ENCODE peak calls at places on chromosomes 16 and 17, in seven cellular contexts. P is adrenal gland, K is body of pancreas, U is IMR-90, X is A549, L is uterus, R is NB4. C is an unnamed sample.

GRCh38 chr17:51119415-51120356 is 982 bp downstream of the SPAG9 start:
- DNase-seq in P (peak), K (peak), U (peak), X (peak), L (peak), R (peak), C (peak)

GRCh38 chr16:68790130-68790761 is 53.1 kb upstream of the TANGO6 start:
- DNase-seq in P (no peak), K (peak), U (peak), X (peak), L (peak), R (peak), C (no peak)

GRCh38 chr17:78346605-78347250 is 13.1 kb downstream of the SOCS3 start:
- DNase-seq in P (no peak), K (no peak), U (peak), X (no peak), L (no peak), R (no peak), C (no peak)

GRCh38 chr17:6603746-6604325 is 36.7 kb downstream of the KIAA0753 start:
- DNase-seq in P (peak), K (peak), U (peak), X (peak), L (no peak), R (no peak), C (no peak)

GRCh38 chr17:79478051-79478461 is 132.8 kb downstream of the RBFOX3 start:
- DNase-seq in P (no peak), K (no peak), U (no peak), X (no peak), L (peak), R (no peak), C (no peak)

GRCh38 chr17:75240394-75241142 is 20.8 kb downstream of the GGA3 start:
- DNase-seq in P (peak), K (peak), U (peak), X (peak), L (no peak), R (peak), C (no peak)

GRCh38 chr17:66255527-66255971 is 26.3 kb upstream of the APOH start:
- DNase-seq in P (no peak), K (no peak), U (no peak), X (no peak), L (no peak), R (no peak), C (no peak)

GRCh38 chr17:47230864-47231263 is 21.7 kb downstream of the MYL4 start:
- DNase-seq in P (no peak), K (no peak), U (no peak), X (no peak), L (no peak), R (no peak), C (no peak)

GRCh38 chr17:36945959-36946725 is 2.6 kb upstream of the AATF start:
- DNase-seq in P (no peak), K (no peak), U (no peak), X (no peak), L (no peak), R (no peak), C (peak)

GRCh38 chr17:19306160-19307111 is 56.1 kb downstream of the B9D1 start:
- DNase-seq in P (no peak), K (no peak), U (no peak), X (no peak), L (no peak), R (peak), C (no peak)

GRCh38 chr17:36978810-36979584 is 30.2 kb downstream of the AATF start:
- DNase-seq in P (no peak), K (no peak), U (no peak), X (no peak), L (no peak), R (no peak), C (no peak)

GRCh38 chr17:79954281-79955166 is 81.1 kb downstream of the TBC1D16 start:
- DNase-seq in P (peak), K (peak), U (no peak), X (no peak), L (no peak), R (no peak), C (no peak)

GRCh38 chr17:19670906-19671305 is 22.4 kb downstream of the ALDH3A2 start:
- DNase-seq in P (no peak), K (no peak), U (no peak), X (no peak), L (no peak), R (no peak), C (peak)

GRCh38 chr17:40366076-40366860 is 1.7 kb upstream of the GJD3 start:
- DNase-seq in P (no peak), K (no peak), U (no peak), X (no peak), L (no peak), R (no peak), C (no peak)

GRCh38 chr16:12655530-12655929 is 148.2 kb downstream of the CPPED1 start:
- DNase-seq in P (no peak), K (no peak), U (no peak), X (no peak), L (no peak), R (no peak), C (no peak)

GRCh38 chr17:79483122-79483521 is 127.7 kb downstream of the RBFOX3 start:
- DNase-seq in P (no peak), K (no peak), U (no peak), X (no peak), L (no peak), R (no peak), C (no peak)

GRCh38 chr17:42387221-42387657 is 1.0 kb downstream of the STAT3 start:
- DNase-seq in P (no peak), K (peak), U (peak), X (no peak), L (peak), R (peak), C (no peak)

GRCh38 chr16:77662241-77662640 is 60.1 kb upstream of the NUDT7 start:
- DNase-seq in P (no peak), K (no peak), U (no peak), X (no peak), L (no peak), R (peak), C (no peak)

GRCh38 chr17:50270430-50271172 is 3.7 kb upstream of the TMEM92 start:
- DNase-seq in P (peak), K (no peak), U (peak), X (no peak), L (peak), R (no peak), C (no peak)

GRCh38 chr16:87086156-87086555 is 231.0 kb downstream of the C16orf95 start:
- DNase-seq in P (no peak), K (no peak), U (peak), X (no peak), L (no peak), R (no peak), C (no peak)

GRCh38 chr17:78817123-78817522 is 23.5 kb downstream of the USP36 start:
- DNase-seq in P (no peak), K (no peak), U (no peak), X (no peak), L (no peak), R (no peak), C (no peak)

GRCh38 chr17:39704821-39705551 is 5.1 kb downstream of the ERBB2 start:
- DNase-seq in P (no peak), K (peak), U (peak), X (peak), L (no peak), R (no peak), C (no peak)

GRCh38 chr17:35726609-35727460 is 4.6 kb upstream of the RASL10B start:
- DNase-seq in P (peak), K (peak), U (peak), X (no peak), L (peak), R (peak), C (no peak)

GRCh38 chr17:42221886-42222745 is 27.8 kb upstream of the GHDC start:
- DNase-seq in P (peak), K (peak), U (peak), X (peak), L (no peak), R (peak), C (peak)

GRCh38 chr16:88526008-88526905 is 43.9 kb upstream of the ZC3H18 start:
- DNase-seq in P (no peak), K (no peak), U (no peak), X (no peak), L (no peak), R (peak), C (no peak)

GRCh38 chr17:35666070-35666469 is 65.4 kb upstream of the RASL10B start:
- DNase-seq in P (no peak), K (no peak), U (peak), X (no peak), L (no peak), R (no peak), C (no peak)

GRCh38 chr16:56196381-56196780 is 5.1 kb downstream of the GNAO1 start:
- DNase-seq in P (no peak), K (no peak), U (no peak), X (no peak), L (no peak), R (no peak), C (no peak)

GRCh38 chr17:78408476-78409020 is 30.1 kb downstream of the PGS1 start:
- DNase-seq in P (no peak), K (no peak), U (no peak), X (no peak), L (no peak), R (no peak), C (no peak)

GRCh38 chr17:61303334-61304096 is 96.1 kb upstream of the TBX2 start:
- DNase-seq in P (no peak), K (no peak), U (peak), X (no peak), L (no peak), R (no peak), C (no peak)

GRCh38 chr16:15874745-15875314 is 13.6 kb downstream of the CEP20 start:
- DNase-seq in P (peak), K (peak), U (peak), X (peak), L (peak), R (peak), C (peak)

GRCh38 chr17:57962441-57963148 is 7.4 kb upstream of the CUEDC1 start:
- DNase-seq in P (peak), K (no peak), U (no peak), X (no peak), L (no peak), R (no peak), C (no peak)

GRCh38 chr17:58181796-58182195 is 10.7 kb upstream of the EPX start:
- DNase-seq in P (no peak), K (no peak), U (no peak), X (no peak), L (no peak), R (no peak), C (no peak)

GRCh38 chr17:49170216-49170615 is 37.6 kb downstream of the B4GALNT2 start:
- DNase-seq in P (no peak), K (no peak), U (no peak), X (no peak), L (no peak), R (no peak), C (no peak)

GRCh38 chr16:30456302-30456701 is 10.6 kb upstream of the SEPHS2 start:
- DNase-seq in P (no peak), K (no peak), U (no peak), X (no peak), L (no peak), R (no peak), C (no peak)

GRCh38 chr17:43576563-43577229 is 30.6 kb upstream of the ETV4 start:
- DNase-seq in P (peak), K (peak), U (peak), X (peak), L (peak), R (peak), C (peak)

GRCh38 chr16:68365167-68365817 is 54.5 kb downstream of the PRMT7 start:
- DNase-seq in P (no peak), K (no peak), U (no peak), X (no peak), L (no peak), R (peak), C (no peak)

GRCh38 chr16:84478172-84478948 is 26.1 kb downstream of the MEAK7 start:
- DNase-seq in P (peak), K (no peak), U (peak), X (no peak), L (no peak), R (peak), C (no peak)

GRCh38 chr16:26976913-26977312 is 89.8 kb upstream of the C16orf82 start:
- DNase-seq in P (no peak), K (no peak), U (no peak), X (no peak), L (no peak), R (no peak), C (no peak)

DNA sequence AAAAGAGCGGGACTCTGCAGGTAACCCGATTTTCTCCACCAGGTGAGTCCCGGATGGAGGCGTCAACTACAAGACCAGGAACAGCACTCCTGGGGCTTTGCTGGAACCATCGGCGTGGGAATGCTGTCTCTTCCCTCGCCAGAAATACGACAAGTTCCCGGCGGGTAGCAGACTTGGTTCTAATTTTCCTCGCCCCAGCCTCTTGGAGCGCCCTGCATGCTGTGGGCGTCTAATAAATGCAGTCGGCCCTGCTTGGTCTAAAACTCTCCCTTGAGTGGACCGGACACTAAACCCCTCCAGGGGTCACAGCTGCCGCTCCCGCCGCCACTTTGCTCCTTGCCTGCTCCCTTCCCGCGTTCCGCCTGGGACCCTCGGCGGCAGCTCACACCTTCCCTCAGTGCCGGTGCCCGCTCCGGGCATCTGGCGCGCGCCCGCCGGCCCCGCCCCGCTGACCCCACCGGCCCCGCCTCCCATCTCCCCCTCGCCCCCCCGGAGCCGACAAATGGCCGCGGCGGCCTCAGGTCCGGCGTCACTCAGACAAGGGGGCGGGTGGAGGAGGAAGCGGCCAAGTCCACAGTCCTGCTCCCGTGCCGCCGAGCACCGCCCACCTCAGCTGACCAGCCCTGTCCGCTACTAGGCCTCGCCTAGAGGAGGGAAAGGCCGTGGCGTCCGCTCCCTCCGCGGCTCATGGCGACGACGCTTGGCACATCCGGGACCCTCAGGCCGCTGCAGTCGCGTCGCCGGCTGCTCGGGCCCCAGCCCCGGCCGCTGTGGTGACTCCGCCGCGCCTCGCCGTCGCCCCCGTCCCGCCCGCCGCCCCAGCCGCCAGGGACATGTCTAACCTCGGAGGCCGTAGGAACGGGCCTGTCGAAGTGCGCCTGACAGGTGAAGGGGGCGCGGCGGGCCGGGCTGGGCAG is 65.8 kb downstream of the KPNA2 start:
- DNase-seq in P (peak), K (peak), U (peak), X (peak), L (peak), R (peak), C (peak)
- TF ChIP-seq POLR2A in P (peak), K (peak), U (peak), X (peak), L (peak), R (peak), C (peak)

GRCh38 chr16:79598341-79599181 is 2.0 kb downstream of the MAF start:
- DNase-seq in P (peak), K (peak), U (no peak), X (peak), L (peak), R (peak), C (peak)
- TF ChIP-seq CTCF in P (peak), K (no peak), U (no peak), X (no peak), L (no peak), R (no peak), C (no peak)

DNA sequence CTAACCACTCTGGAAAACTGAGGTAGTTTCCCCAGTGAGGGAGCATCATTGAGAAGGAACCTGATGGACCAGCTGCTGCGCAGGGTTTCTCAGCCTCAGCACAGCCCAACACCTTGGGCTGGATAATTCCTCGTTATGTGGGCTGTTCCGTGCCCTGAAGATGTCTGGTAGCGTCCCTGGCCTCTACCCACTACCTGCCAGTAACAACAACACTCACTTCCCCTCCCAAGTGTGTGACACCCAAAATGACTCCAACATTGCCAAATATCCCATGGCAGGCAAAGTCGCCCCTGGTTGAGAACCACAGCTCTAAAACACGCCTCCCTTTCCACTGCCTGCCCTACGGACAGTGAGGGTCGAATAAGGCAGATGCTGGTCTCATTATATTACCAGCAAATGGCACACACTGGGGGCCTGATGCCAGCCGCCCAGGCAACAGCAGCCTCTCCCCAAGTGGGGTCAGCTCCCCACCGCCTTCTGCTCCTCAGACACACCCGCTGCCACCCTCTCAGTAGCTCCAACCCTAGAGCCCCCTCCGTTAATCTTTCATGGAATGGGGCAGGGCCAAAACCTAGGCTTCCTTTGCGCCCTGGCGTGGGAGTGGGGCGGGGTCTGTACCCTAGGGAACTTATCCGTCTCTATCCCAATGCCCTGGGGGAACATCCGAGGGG is 1.0 kb downstream of the RHBDF2 start:
- DNase-seq in P (no peak), K (no peak), U (no peak), X (no peak), L (no peak), R (peak), C (no peak)
- H3K4me3 ChIP-seq in P (peak), K (peak), U (peak), X (peak), L (peak), R (peak), C (peak)

DNA sequence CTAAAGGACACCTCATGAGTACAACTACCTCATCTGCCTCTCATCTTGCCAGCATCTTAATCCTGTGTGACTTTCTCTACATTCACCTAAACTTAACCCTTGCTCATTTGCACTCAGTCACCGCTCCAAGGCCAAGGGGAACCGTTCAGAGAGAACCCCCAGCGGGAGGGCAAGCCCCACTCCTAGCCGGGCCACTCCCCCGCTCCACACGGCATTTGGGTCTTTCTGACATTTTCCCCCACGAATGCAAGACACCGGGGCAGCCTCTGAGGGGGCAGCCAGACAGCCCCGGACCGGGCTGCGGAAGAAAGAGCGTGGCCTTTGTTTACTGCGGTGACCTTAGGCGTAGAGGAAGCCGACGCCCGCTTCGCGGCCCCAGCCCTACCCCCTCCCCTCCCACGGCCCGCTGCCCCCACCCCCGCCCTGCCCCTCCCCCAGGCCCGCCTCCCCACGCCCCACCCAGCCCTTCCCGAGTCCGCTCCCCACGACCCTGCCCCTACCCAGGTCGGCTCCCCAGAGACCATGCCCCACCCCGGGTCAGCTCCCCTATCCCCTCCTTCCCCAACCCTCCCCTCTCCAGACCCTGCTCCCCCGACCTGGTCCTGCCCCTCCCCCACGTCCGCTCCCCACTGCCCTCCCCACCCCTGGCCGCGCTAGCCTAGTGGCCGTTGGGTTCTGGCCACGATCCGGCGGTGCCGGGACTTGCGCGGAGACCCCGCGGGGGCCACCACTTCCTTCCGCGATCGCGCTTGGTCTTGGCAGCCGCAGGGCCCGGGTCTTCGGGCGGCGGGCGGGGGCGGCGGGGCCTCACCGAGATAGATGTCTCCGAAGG is 789 bp downstream of the CSNK1D start:
- DNase-seq in P (peak), K (peak), U (no peak), X (no peak), L (peak), R (peak), C (peak)
- TF ChIP-seq POLR2A in P (no peak), K (no peak), U (no peak), X (no peak), L (no peak), R (no peak), C (no peak)

DNA sequence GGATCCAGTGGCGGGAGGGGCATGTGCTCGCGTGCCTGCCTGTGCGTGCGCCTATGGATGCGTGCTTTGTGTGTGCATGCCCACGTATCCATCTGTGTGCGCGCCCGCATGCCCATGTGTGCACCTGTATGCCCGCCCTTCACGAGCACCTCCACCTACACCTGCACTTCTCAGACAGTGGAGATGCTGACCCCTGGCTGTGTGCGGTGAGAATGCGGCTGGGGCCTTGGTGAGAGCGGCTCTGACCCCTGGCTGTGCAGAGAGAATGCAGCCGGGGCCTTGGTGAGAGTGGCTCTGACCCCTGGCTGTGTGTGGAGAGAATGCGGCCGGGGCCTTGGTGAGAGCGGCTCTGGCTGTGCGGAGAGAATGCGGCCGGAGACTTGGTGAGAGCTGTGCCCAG is 33.9 kb downstream of the AXIN1 start:
- DNase-seq in P (no peak), K (no peak), U (no peak), X (peak), L (no peak), R (no peak), C (no peak)
- TF ChIP-seq CTCF in P (no peak), K (no peak), U (no peak), X (no peak), L (no peak), R (no peak), C (no peak)

C was measured in lower leg skin.